ENCODE peak calls at places on chromosomes 6 and 20, in four cellular contexts. L is body of pancreas, G is A549, P is adrenal gland. C is an unnamed sample. For H3K9me3, the result is how much of the 10 kb centered on the place peaks cover.

GRCh38 chr6:149438855-149439254 is 38.8 kb downstream of the SUMO4 start:
- DNase-seq in L (no peak), G (no peak), P (no peak), C (no peak)

GRCh38 chr6:116073765-116074450 is 13.2 kb upstream of the FRK start:
- DNase-seq in L (no peak), P (no peak), G (peak), C (no peak)

GRCh38 chr6:79170431-79170830 is 64.1 kb downstream of the HMGN3 start:
- DNase-seq in G (no peak), P (no peak), L (no peak), C (no peak)

GRCh38 chr20:37501940-37502339 is 19.1 kb upstream of the NNAT start:
- DNase-seq in P (peak), G (peak), L (no peak), C (no peak)

GRCh38 chr20:57872816-57873409 is 163.1 kb upstream of the PMEPA1 start:
- DNase-seq in G (no peak), L (no peak), P (no peak), C (no peak)

GRCh38 chr20:58372836-58373235 is 16.2 kb upstream of the VAPB start:
- DNase-seq in P (peak), G (peak), L (no peak), C (no peak)

GRCh38 chr6:21595951-21596378 is 2.4 kb downstream of the SOX4 start:
- DNase-seq in P (no peak), L (peak), G (no peak), C (no peak)

GRCh38 chr20:45235995-45236394 is 14.8 kb downstream of the SEMG2 start:
- DNase-seq in L (no peak), P (no peak), G (no peak), C (no peak)

GRCh38 chr6:44051516-44051915 is 75.7 kb downstream of the MRPL14 start:
- DNase-seq in L (peak), G (no peak), P (peak), C (no peak)

GRCh38 chr6:151179321-151179720 is 60.4 kb upstream of the AKAP12 start:
- DNase-seq in G (no peak), L (no peak), P (no peak), C (no peak)

GRCh38 chr6:158848441-158848840 is 29.3 kb upstream of the EZR start:
- DNase-seq in L (peak), G (no peak), P (no peak), C (no peak)

GRCh38 chr6:53432318-53433161 is 83.8 kb upstream of the ELOVL5 start:
- DNase-seq in G (peak), L (no peak), P (peak), C (no peak)

GRCh38 chr20:20823469-20823868 is 111.0 kb upstream of the RALGAPA2 start:
- DNase-seq in G (no peak), P (no peak), L (no peak), C (no peak)

GRCh38 chr6:27757307-27757706 is 154.9 kb downstream of the OR2B2 start:
- DNase-seq in L (no peak), P (no peak), G (no peak), C (peak)

GRCh38 chr6:38715016-38715809 is at the start of gene DNAH8:
- DNase-seq in P (no peak), L (no peak), G (no peak), C (no peak)

GRCh38 chr6:99603421-99604160 is 3.0 kb upstream of the PRDM13 start:
- DNase-seq in L (no peak), P (no peak), G (peak), C (no peak)

GRCh38 chr20:42041000-42041565 is 422.9 kb upstream of the CHD6 start:
- DNase-seq in G (no peak), L (no peak), P (no peak), C (no peak)

GRCh38 chr6:67016921-67017460 is 1310.0 kb upstream of the EYS start:
- DNase-seq in L (no peak), P (no peak), G (no peak), C (no peak)

GRCh38 chr20:23640873-23641667 is 3.3 kb upstream of the CST3 start:
- DNase-seq in L (no peak), P (no peak), G (no peak), C (no peak)

GRCh38 chr20:33162313-33162712 is 5.6 kb upstream of the BPIFA2 start:
- DNase-seq in P (no peak), G (no peak), L (no peak), C (no peak)

GRCh38 chr6:26097268-26097875 is 10.1 kb downstream of the HFE start:
- DNase-seq in L (peak), G (peak), P (peak), C (peak)

GRCh38 chr20:63829943-63830820 is 882 bp downstream of the ZBTB46 start:
- DNase-seq in G (no peak), L (no peak), P (no peak), C (no peak)

GRCh38 chr6:129670634-129671033 is 39.3 kb downstream of the ARHGAP18 start:
- DNase-seq in P (no peak), G (no peak), L (no peak), C (no peak)

GRCh38 chr6:129672883-129673631 is 36.9 kb downstream of the ARHGAP18 start:
- DNase-seq in G (peak), L (no peak), P (no peak), C (no peak)

GRCh38 chr6:129672345-129672691 is 37.7 kb downstream of the ARHGAP18 start:
- DNase-seq in P (no peak), L (no peak), G (no peak), C (no peak)

GRCh38 chr6:129673758-129674157 is 36.2 kb downstream of the ARHGAP18 start:
- DNase-seq in G (no peak), L (no peak), P (no peak), C (no peak)

GRCh38 chr6:129671442-129672344 is 38.3 kb downstream of the ARHGAP18 start:
- DNase-seq in P (no peak), G (no peak), L (no peak), C (peak)
- H3K27ac ChIP-seq in P (peak), G (peak), L (peak), C (peak)

DNA sequence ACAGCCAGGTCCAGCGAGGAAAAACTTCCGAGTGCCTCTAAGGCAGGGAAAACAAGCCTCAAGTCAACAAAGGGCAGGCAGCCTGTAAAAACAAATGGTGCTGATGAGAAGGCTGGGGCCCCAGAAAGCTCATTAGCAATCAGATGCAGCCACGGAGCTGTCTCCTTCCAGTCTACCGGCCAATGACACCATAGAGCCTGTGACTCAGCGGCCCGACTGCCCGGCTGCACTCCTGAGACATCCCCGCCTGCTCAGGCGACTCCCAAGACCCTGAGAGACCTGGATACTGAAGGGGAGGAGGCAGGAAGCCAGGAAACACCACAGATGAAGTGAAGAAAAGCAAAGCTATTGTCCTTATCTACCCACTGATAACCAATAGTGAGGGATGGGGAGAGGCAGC is 120.1 kb upstream of the HDDC2 start:
- DNase-seq in G (peak), P (no peak), L (no peak), C (no peak)
- H3K9me3 ChIP-seq in G (under half), P (under half), L (under half), C (under half)

GRCh38 chr6:108736832-108737231 is 111.4 kb upstream of the ARMC2 start:
- DNase-seq in L (peak), P (peak), G (peak), C (no peak)
- H3K27ac ChIP-seq in L (no peak), P (no peak), G (no peak), C (no peak)

DNA sequence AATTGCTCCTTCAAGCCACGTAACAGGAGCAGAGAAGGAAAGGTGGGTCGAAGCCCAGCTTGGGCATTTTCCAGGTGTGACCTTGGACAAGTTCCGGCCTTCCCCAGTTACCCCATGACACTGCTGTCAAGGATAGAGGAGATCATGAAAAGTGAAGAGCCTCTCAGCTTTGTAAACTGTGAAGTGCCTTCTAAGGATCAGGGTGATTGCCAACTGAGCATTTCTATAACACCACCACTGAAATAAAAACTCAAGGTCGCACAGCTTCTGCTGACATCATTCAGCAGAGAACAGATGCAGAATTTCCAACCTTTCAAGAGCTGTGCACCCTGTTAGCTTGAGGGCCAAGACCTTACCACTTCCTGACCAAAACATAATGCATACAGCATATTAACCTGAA is 24.0 kb upstream of the ZMYND8 start:
- DNase-seq in G (peak), P (no peak), L (peak), C (no peak)
- H3K9me3 ChIP-seq in G (under half), P (under half), L (under half), C (under half)

DNA sequence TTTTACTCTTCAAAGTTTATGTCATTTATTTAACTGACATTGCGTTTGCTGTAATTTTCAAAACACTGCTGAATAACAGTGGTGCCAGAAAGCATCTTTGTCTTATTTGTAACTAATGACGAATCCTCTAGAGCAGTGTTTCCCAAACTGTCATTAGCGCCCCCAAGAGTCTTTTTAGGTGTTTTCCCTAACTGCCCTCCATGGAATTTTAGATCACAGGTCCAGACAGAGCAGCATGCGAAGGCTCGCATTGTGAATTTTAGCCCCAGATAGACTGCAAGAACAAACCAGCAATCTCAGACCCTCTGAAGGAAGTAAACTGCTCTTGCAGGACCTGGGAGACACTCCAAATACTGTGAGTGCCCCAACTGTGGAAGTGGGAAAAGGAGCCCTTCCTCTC is 2.3 kb upstream of the HUS1B start:
- DNase-seq in G (no peak), L (no peak), P (no peak), C (no peak)
- H3K27ac ChIP-seq in G (peak), L (no peak), P (no peak), C (no peak)

C was measured in naive thymus-derived CD4-positive, alpha-beta T cell.